ENCODE peak calls at places on chromosomes 1 and 21, in nine cellular contexts. I is Karpas-422; F is stimulated activated naive B cell treated with anti-CD40 and anti-IgM and Interleukin-4, amounts not matched to agents 10 μg/mL and 1 μg/mL and 100 μg/mL, for 72 hours; R is skeletal muscle cell; U is NCI-H774; W is EH; P is adrenal gland; H is left ventricle myocardium superior; A is dermis blood vessel endothelial cell. X is an unnamed sample.

GRCh38 chr1:20731057-20731991 is 1.2 kb downstream of the SH2D5 start:
- DNase-seq in I (peak; percentile 42), F (no peak), R (no peak), U (no peak), W (no peak), P (no peak), H (peak; percentile 26), A (no peak), X (peak; percentile 63)

GRCh38 chr21:34880401-34880800 is 168.7 kb downstream of the RUNX1 start:
- DNase-seq in I (no peak), F (no peak), R (no peak), U (no peak), W (no peak), P (no peak), H (no peak), A (no peak), X (no peak)

GRCh38 chr1:155013632-155014031 is 11.0 kb downstream of the ZBTB7B start:
- DNase-seq in I (no peak), F (no peak), R (no peak), U (no peak), W (no peak), P (peak; percentile 30), H (peak; percentile 21), A (no peak), X (no peak)

GRCh38 chr1:16081636-16082035 is 8.2 kb upstream of the FAM131C start:
- DNase-seq in I (peak; percentile 35), F (no peak), R (no peak), U (no peak), W (no peak), P (peak; percentile 24), H (no peak), A (no peak), X (no peak)

GRCh38 chr1:20405893-20406604 is 80.0 kb downstream of the CAMK2N1 start:
- DNase-seq in I (peak; percentile 73), F (no peak), R (peak; percentile 92), U (no peak), W (peak; percentile 74), P (no peak), H (no peak), A (peak; percentile 77), X (no peak)

GRCh38 chr1:53708687-53709086 is 30.3 kb downstream of the GLIS1 start:
- DNase-seq in I (no peak), F (no peak), R (no peak), U (no peak), W (no peak), P (no peak), H (no peak), A (no peak), X (no peak)

GRCh38 chr1:27525296-27526271 is 35.6 kb upstream of the WASF2 start:
- DNase-seq in I (peak; percentile 87), F (peak; percentile 63), R (no peak), U (no peak), W (peak; percentile 84), P (peak; percentile 75), H (peak; percentile 92), A (no peak), X (peak; percentile 86)

GRCh38 chr1:19533626-19534025 is 48.3 kb upstream of the CAPZB start:
- DNase-seq in I (no peak), F (no peak), R (no peak), U (no peak), W (no peak), P (peak; percentile 24), H (peak; percentile 39), A (peak; percentile 19), X (no peak)

GRCh38 chr21:31098576-31099005 is 60.3 kb upstream of the KRTAP19-8 start:
- DNase-seq in I (peak; percentile 90), F (peak; percentile 66), R (no peak), U (peak; percentile 23), W (peak; percentile 47), P (peak; percentile 62), H (peak; percentile 80), A (peak; percentile 74), X (peak; percentile 78)

GRCh38 chr1:99370476-99370875 is 106.2 kb downstream of the PLPPR4 start:
- DNase-seq in I (no peak), F (no peak), R (no peak), U (no peak), W (no peak), P (no peak), H (no peak), A (no peak), X (no peak)

GRCh38 chr1:204627436-204627835 is 58.1 kb downstream of the LRRN2 start:
- DNase-seq in I (no peak), F (no peak), R (no peak), U (no peak), W (no peak), P (no peak), H (no peak), A (no peak), X (no peak)

GRCh38 chr1:86972262-86972661 is 57.8 kb downstream of the HS2ST1 start:
- DNase-seq in I (peak; percentile 52), F (no peak), R (no peak), U (peak; percentile 14), W (no peak), P (no peak), H (no peak), A (peak; percentile 7), X (no peak)

GRCh38 chr1:224637510-224637909 is 21.4 kb downstream of the CNIH3 start:
- DNase-seq in I (no peak), F (no peak), R (peak; percentile 72), U (no peak), W (peak; percentile 95), P (no peak), H (no peak), A (no peak), X (no peak)

GRCh38 chr1:200260587-200261335 is 149.1 kb downstream of the ZNF281 start:
- DNase-seq in I (no peak), F (no peak), R (no peak), U (peak; percentile 71), W (peak; percentile 86), P (no peak), H (no peak), A (no peak), X (no peak)

GRCh38 chr1:21397813-21398188 is 42.1 kb upstream of the NBPF3 start:
- DNase-seq in I (peak; percentile 72), F (no peak), R (no peak), U (no peak), W (no peak), P (no peak), H (no peak), A (peak; percentile 9), X (no peak)

GRCh38 chr1:244012232-244012631 is 38.9 kb upstream of the ZBTB18 start:
- DNase-seq in I (no peak), F (no peak), R (peak; percentile 13), U (no peak), W (peak; percentile 67), P (peak; percentile 16), H (peak; percentile 29), A (peak; percentile 68), X (no peak)

GRCh38 chr1:203338335-203339036 is 12.4 kb downstream of the FMOD start:
- DNase-seq in I (peak; percentile 87), F (peak; percentile 41), R (no peak), U (peak; percentile 61), W (peak; percentile 67), P (peak; percentile 74), H (peak; percentile 52), A (peak; percentile 87), X (no peak)

GRCh38 chr1:15101112-15101760 is 52.3 kb upstream of the TMEM51 start:
- DNase-seq in I (no peak), F (no peak), R (no peak), U (no peak), W (no peak), P (no peak), H (no peak), A (no peak), X (no peak)

GRCh38 chr1:119048624-119049404 is 60.7 kb upstream of the TBX15 start:
- DNase-seq in I (no peak), F (no peak), R (no peak), U (no peak), W (no peak), P (no peak), H (no peak), A (no peak), X (no peak)

GRCh38 chr1:156382561-156382960 is 13.6 kb downstream of the RHBG start:
- DNase-seq in I (no peak), F (no peak), R (no peak), U (no peak), W (no peak), P (no peak), H (no peak), A (no peak), X (no peak)

GRCh38 chr21:42398414-42399030 is 2.7 kb upstream of the TMPRSS3 start:
- DNase-seq in I (peak; percentile 51), F (no peak), R (no peak), U (no peak), W (no peak), P (no peak), H (no peak), A (no peak), X (peak; percentile 26)

GRCh38 chr1:234708700-234709395 is 98.9 kb upstream of the IRF2BP2 start:
- DNase-seq in I (no peak), F (no peak), R (no peak), U (no peak), W (peak; percentile 40), P (no peak), H (no peak), A (no peak), X (no peak)

GRCh38 chr1:229981736-229982135 is 85.3 kb upstream of the GALNT2 start:
- DNase-seq in I (no peak), F (no peak), R (no peak), U (no peak), W (no peak), P (no peak), H (no peak), A (no peak), X (no peak)

GRCh38 chr21:25385912-25386474 is 221.3 kb downstream of the MRPL39 start:
- DNase-seq in I (peak; percentile 73), F (no peak), R (peak; percentile 20), U (peak; percentile 39), W (peak; percentile 65), P (peak; percentile 52), H (no peak), A (peak; percentile 62), X (no peak)

X was measured in upper lobe of right lung.